ENCODE peak calls at places on chromosome 3, in seven cellular contexts. T is K562, L is GM12878, K is DND-41, D is NT2/D1, A is IMR-90, J is PC-3. B is an unnamed sample. For H3K4me1, the result is how much of the 10 kb centered on the place peaks cover.

GRCh38 chr3:114299421-114299820 is 5.6 kb downstream of the TIGIT start:
- DNase-seq in L (no peak), T (peak), A (no peak), K (no peak), D (peak), J (peak), B (no peak)

GRCh38 chr3:152971880-152972279 is 136.9 kb downstream of the P2RY1 start:
- DNase-seq in A (no peak), K (no peak), L (no peak), T (no peak), D (no peak), J (peak), B (no peak)

GRCh38 chr3:56836276-56837163 is 34.8 kb upstream of the ARHGEF3 start:
- DNase-seq in A (no peak), D (no peak), K (no peak), J (peak), T (no peak), L (no peak), B (no peak)

GRCh38 chr3:25441234-25441856 is 13.3 kb downstream of the RARB start:
- DNase-seq in J (no peak), K (peak), D (no peak), L (no peak), T (peak), A (no peak), B (peak)

GRCh38 chr3:55362206-55362960 is 124.7 kb downstream of the WNT5A start:
- DNase-seq in A (peak), K (no peak), D (no peak), J (peak), T (no peak), L (no peak), B (no peak)

GRCh38 chr3:151903501-151903991 is 30.1 kb downstream of the SUCNR1 start:
- DNase-seq in J (no peak), L (no peak), K (no peak), T (no peak), A (peak), D (no peak), B (no peak)

GRCh38 chr3:79012946-79013362 is 754.8 kb downstream of the ROBO1 start:
- DNase-seq in A (peak), J (no peak), K (no peak), D (no peak), L (no peak), T (no peak), B (no peak)

GRCh38 chr3:183541235-183541655 is 14.3 kb downstream of the KLHL6 start:
- DNase-seq in L (no peak), T (no peak), J (no peak), D (no peak), A (no peak), K (no peak), B (no peak)

GRCh38 chr3:46838301-46838700 is 24.9 kb downstream of the MYL3 start:
- DNase-seq in K (no peak), T (no peak), A (no peak), D (no peak), J (no peak), L (no peak), B (no peak)

GRCh38 chr3:125055913-125056705 is at the start of gene HEG1:
- DNase-seq in K (peak), L (no peak), J (peak), T (peak), D (no peak), A (peak), B (peak)

GRCh38 chr3:194565597-194566190 is 67.5 kb downstream of the TMEM44 start:
- DNase-seq in K (no peak), D (no peak), J (peak), A (peak), T (no peak), L (no peak), B (no peak)

GRCh38 chr3:35727179-35727578 is 87.9 kb downstream of the ARPP21 start:
- DNase-seq in D (no peak), L (no peak), A (no peak), T (no peak), J (peak), K (no peak), B (no peak)

GRCh38 chr3:108472011-108472591 is 38.3 kb downstream of the MYH15 start:
- DNase-seq in A (peak), D (no peak), L (no peak), T (no peak), J (peak), K (no peak), B (peak)

GRCh38 chr3:42010530-42010929 is 48.6 kb upstream of the ULK4 start:
- DNase-seq in T (no peak), D (no peak), A (no peak), L (no peak), J (no peak), K (no peak), B (peak)

GRCh38 chr3:171753665-171754408 is 56.4 kb downstream of the PLD1 start:
- DNase-seq in A (peak), J (no peak), L (no peak), T (no peak), K (no peak), D (no peak), B (no peak)

GRCh38 chr3:106247902-106248684 is 379.3 kb upstream of the CBLB start:
- DNase-seq in D (no peak), J (no peak), T (no peak), L (no peak), K (no peak), A (peak), B (no peak)

GRCh38 chr3:53551324-53551723 is 56.9 kb downstream of the CACNA1D start:
- DNase-seq in K (no peak), T (peak), J (no peak), A (no peak), D (no peak), L (no peak), B (no peak)

GRCh38 chr3:12894629-12895028 is 53.3 kb upstream of the RPL32 start:
- DNase-seq in L (no peak), K (no peak), T (no peak), J (no peak), A (peak), D (peak), B (no peak)
- H3K4me1 ChIP-seq in L (under half), K (under half), T (under half), J (under half), A (under half), D (under half), B (under half)

GRCh38 chr3:103166890-103167289 is 732.1 kb downstream of the ZPLD1 start:
- DNase-seq in T (no peak), K (no peak), D (no peak), L (no peak), J (no peak), A (no peak), B (no peak)
- H3K9ac ChIP-seq in T (no peak), K (no peak), D (no peak), L (no peak), J (no peak), A (no peak), B (no peak)

DNA sequence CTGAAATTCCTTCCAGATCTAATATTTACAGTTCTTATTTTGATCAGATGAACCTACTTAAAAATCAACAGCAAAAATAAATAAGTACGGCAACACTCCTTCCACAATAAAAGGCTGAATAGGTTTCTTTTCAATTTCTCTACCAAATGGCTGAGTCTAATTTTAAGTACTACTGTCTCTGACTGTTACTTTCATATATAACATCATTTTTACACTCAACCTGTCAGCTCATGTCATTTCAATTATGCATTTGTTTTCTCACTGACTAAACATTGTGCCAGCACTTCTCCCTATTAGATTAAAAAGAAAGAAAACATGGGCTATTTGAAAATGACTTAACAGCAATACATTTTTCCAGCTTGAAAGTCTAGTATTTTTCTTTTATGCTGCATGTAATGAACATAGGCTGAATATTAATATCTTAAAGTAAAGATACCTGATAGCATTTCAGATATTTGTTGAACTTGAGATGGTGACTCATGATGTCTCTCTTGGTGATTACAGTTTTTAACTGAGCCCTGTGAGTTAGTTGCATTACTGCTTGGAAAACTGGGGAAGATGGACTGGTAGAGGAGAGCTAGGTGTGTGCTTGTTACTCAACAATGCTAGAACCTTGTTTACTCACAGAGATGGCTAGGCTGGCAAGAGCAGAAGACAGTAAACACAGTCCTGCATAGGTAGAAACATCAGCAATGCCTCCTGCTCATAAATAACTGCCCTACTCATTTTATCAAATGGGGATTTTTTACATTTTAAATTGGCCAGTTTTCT is 73.9 kb downstream of the PEX5L start:
- DNase-seq in T (no peak), D (no peak), J (peak), K (no peak), A (no peak), L (no peak), B (no peak)
- H3K4me1 ChIP-seq in T (under half), D (under half), J (under half), K (half or more), A (under half), L (under half), B (under half)

DNA sequence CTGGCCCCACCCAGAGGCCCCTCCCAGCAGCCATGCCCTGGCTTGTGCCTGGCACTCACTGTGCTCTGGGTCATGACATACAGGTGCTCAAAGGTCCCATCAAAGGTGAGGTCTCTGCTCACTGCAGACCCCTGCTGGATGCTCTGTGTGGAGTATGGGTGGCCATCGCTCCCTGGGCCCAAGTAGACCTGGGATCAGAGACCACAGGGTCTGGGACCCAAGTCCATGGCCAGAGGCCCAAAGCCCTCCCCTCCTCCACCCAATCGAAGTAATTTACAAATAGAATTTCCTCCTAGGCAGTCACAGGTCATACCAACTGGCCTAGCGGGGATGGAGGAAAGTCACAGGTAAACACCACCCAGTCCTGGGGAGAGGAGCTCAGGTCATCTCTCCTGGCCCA is 7.6 kb downstream of the PLXNB1 start:
- DNase-seq in D (no peak), A (no peak), K (no peak), T (no peak), L (no peak), J (no peak), B (no peak)
- H3K9ac ChIP-seq in D (no peak), A (no peak), K (no peak), T (no peak), L (no peak), J (no peak), B (no peak)

GRCh38 chr3:133944641-133945441 is 49.2 kb upstream of the RAB6B start:
- DNase-seq in T (peak), D (no peak), L (no peak), A (peak), K (no peak), J (peak), B (no peak)

GRCh38 chr3:133941390-133941789 is 45.7 kb upstream of the RAB6B start:
- DNase-seq in D (no peak), T (no peak), A (peak), K (no peak), L (no peak), J (no peak), B (no peak)

GRCh38 chr3:133944181-133944580 is 48.5 kb upstream of the RAB6B start:
- DNase-seq in L (no peak), T (no peak), K (no peak), D (no peak), J (peak), A (peak), B (no peak)

GRCh38 chr3:133943639-133944131 is 48.0 kb upstream of the RAB6B start:
- DNase-seq in T (peak), L (no peak), A (peak), K (peak), J (peak), D (no peak), B (peak)

GRCh38 chr3:133942761-133943535 is 47.3 kb upstream of the RAB6B start:
- DNase-seq in T (no peak), K (no peak), J (no peak), L (no peak), D (no peak), A (no peak), B (no peak)
- H3K4me1 ChIP-seq in T (under half), K (under half), J (under half), L (under half), D (under half), A (under half), B (under half)

GRCh38 chr3:123027292-123028232 is at the start of gene SEMA5B:
- DNase-seq in J (peak), K (peak), T (peak), D (peak), L (no peak), A (no peak), B (peak)

GRCh38 chr3:123031051-123031450 is 3.5 kb upstream of the SEMA5B start:
- DNase-seq in K (no peak), J (no peak), T (no peak), A (no peak), D (no peak), L (no peak), B (no peak)

GRCh38 chr3:123025642-123026521 is 1.7 kb downstream of the SEMA5B start:
- DNase-seq in T (no peak), J (no peak), L (no peak), K (no peak), A (no peak), D (peak), B (no peak)

GRCh38 chr3:123026551-123027291 is 842 bp downstream of the SEMA5B start:
- DNase-seq in A (no peak), T (no peak), K (no peak), D (no peak), L (no peak), J (no peak), B (peak)

DNA sequence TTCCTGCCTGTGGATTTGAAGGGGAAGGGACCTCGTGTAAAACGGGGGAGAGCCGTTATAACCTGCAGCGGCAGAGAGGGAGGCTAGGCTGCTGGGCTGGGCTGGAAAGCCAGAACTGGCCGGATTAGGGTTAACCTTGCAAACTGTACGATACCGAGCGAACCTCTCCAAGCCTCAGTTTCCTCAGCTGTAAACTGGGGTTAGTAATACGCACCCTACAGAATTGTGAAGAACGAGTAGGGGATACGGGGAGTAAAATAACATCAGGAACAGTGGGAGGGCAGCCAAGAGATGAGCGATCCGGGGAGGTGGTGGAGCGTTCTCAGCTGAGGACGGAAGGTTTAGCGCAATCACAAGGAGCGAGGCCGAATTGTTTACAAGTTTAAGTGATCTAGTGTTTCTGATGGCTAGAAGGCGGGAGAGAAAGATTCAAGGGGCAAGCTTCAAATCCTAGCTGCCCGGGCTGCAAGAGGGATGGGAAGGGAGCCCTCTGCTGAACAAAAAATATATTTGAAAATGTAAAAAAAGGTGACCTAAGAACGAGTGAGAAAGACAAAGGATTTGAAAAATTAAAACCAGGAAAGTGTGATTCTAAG is 768 bp upstream of the SEMA5B start:
- DNase-seq in L (no peak), T (peak), K (peak), J (peak), D (peak), A (peak), B (peak)
- H3K9ac ChIP-seq in L (no peak), T (no peak), K (no peak), J (no peak), D (peak), A (no peak), B (no peak)

GRCh38 chr3:4908066-4908768 is 71.0 kb upstream of the BHLHE40 start:
- DNase-seq in A (no peak), D (no peak), T (no peak), K (no peak), L (no peak), J (no peak), B (no peak)

GRCh38 chr3:4907647-4908046 is 71.6 kb upstream of the BHLHE40 start:
- DNase-seq in T (no peak), D (no peak), L (no peak), J (no peak), A (no peak), K (no peak), B (no peak)

GRCh38 chr3:4906107-4906621 is 73.1 kb upstream of the BHLHE40 start:
- DNase-seq in L (no peak), D (peak), T (peak), J (peak), A (peak), K (no peak), B (no peak)

GRCh38 chr3:4907050-4907449 is 72.2 kb upstream of the BHLHE40 start:
- DNase-seq in T (no peak), J (no peak), A (no peak), D (no peak), K (no peak), L (no peak), B (no peak)

GRCh38 chr3:4904801-4905695 is 74.2 kb upstream of the BHLHE40 start:
- DNase-seq in T (peak), J (peak), D (no peak), L (no peak), K (peak), A (peak), B (peak)
- H3K4me1 ChIP-seq in T (under half), J (under half), D (under half), L (under half), K (half or more), A (under half), B (under half)

DNA sequence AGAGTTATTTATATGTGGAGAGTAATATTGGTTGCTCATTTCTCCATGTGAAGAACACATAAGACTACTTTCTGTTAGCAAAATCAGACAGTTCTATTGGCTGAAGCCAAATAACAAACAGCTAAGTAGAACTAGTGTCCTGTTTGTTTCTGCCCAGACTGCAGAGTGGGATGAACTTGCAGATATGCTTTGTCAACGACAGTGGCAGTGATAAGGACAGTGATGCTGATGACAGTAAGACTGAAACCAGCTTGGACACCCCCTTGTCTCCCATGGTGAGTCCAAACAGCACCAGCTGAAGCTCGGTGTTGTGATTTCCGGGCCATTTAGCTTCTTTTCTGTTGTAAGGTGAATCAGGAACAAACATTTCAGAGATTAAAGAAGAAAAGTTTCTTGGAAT is 102.6 kb upstream of the IL12A start:
- DNase-seq in L (no peak), D (no peak), A (no peak), T (no peak), J (no peak), K (no peak), B (no peak)
- H3K9ac ChIP-seq in L (no peak), D (no peak), A (peak), T (no peak), J (no peak), K (no peak), B (no peak)

DNA sequence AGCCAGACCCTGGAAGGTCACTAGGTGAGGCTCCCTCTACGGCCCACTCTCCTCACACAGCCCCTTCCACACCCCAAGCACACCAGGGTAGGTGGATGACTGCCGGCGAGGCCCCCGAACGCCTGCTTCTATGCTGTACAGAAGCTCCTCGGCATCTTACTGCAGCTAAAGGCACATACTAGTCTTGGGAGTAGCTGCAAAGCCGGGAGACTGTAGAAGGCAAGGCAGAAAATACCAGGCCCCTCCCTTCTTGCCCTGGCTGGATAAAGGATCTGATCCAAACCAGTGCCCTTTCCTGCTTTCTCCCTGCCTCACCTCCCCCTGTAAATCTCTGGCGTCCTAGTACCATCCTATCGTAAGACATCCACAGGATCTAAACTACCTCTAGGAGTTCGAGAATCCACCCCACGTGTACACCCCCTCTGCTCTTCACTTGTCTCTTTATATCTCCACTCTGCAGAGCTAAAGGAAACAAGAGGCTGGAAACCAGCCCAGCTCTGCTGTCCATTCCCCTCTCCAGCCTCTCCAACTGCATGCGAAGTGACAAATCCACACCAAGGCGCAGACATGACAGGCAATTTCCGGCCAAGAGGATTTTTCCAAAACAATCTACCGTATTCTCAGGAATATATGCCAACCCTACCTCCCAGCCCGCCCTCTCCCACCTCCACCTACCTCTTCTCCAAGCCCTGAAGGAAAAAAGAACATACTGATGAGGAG is 11.8 kb downstream of the TNK2 start:
- DNase-seq in A (peak), D (no peak), K (no peak), L (no peak), T (peak), J (peak), B (no peak)
- H3K4me1 ChIP-seq in A (under half), D (under half), K (under half), L (under half), T (half or more), J (half or more), B (under half)

GRCh38 chr3:52349611-52350395 is 33.7 kb downstream of the DNAH1 start:
- DNase-seq in D (no peak), T (no peak), J (no peak), K (no peak), L (no peak), A (no peak), B (no peak)
- H3K9ac ChIP-seq in D (no peak), T (no peak), J (no peak), K (no peak), L (no peak), A (no peak), B (no peak)

B was measured in colonic mucosa.